ENCODE peak calls at places on chromosomes 13 and 19, in ten cellular contexts. R is activated naive CD8-positive, alpha-beta T cell treated with anti-CD3 and anti-CD28 coated beads, Interleukin-2, amount 10 ng/mL, durations not matched to agents 7 days and 5 days; G is ascending aorta; L is cardiac muscle cell; B is uterus; Z is neuronal stem cell; C is retina; M is mucosa of gallbladder; N is fibroblast of pulmonary artery; F is DMS153. E is an unnamed sample.

GRCh38 chr19:10876459-10877240 is 5.3 kb downstream of the CARM1 start:
- DNase-seq in R (no peak), G (no peak), L (no peak), B (no peak), Z (no peak), C (no peak), M (no peak), N (no peak), F (no peak), E (no peak)

GRCh38 chr13:112622375-112622774 is 34.4 kb upstream of the TUBGCP3 start:
- DNase-seq in R (no peak), G (no peak), L (no peak), B (no peak), Z (no peak), C (no peak), M (no peak), N (no peak), F (no peak), E (no peak)

GRCh38 chr13:113519556-113519955 is 29.0 kb upstream of the DCUN1D2 start:
- DNase-seq in R (no peak), G (no peak), L (no peak), B (no peak), Z (no peak), C (no peak), M (no peak), N (no peak), F (no peak), E (no peak)

GRCh38 chr13:25905411-25906010 is 146.3 kb downstream of the SHISA2 start:
- DNase-seq in R (no peak), G (no peak), L (no peak), B (no peak), Z (no peak), C (no peak), M (no peak), N (no peak), F (no peak), E (peak)

GRCh38 chr13:51585234-51585672 is 991 bp downstream of the WDFY2 start:
- DNase-seq in R (no peak), G (no peak), L (peak), B (no peak), Z (no peak), C (no peak), M (no peak), N (peak), F (no peak), E (no peak)

GRCh38 chr19:45142728-45143115 is 18.1 kb downstream of the NKPD1 start:
- DNase-seq in R (no peak), G (no peak), L (peak), B (no peak), Z (no peak), C (no peak), M (no peak), N (no peak), F (no peak), E (no peak)

GRCh38 chr13:27744861-27745260 is 47.4 kb upstream of the GSX1 start:
- DNase-seq in R (no peak), G (no peak), L (no peak), B (no peak), Z (peak), C (peak), M (no peak), N (no peak), F (no peak), E (no peak)

GRCh38 chr13:37797606-37798005 is 72.0 kb downstream of the TRPC4 start:
- DNase-seq in R (no peak), G (no peak), L (no peak), B (no peak), Z (no peak), C (no peak), M (no peak), N (peak), F (no peak), E (no peak)

E was measured in left colon.